ENCODE peak calls at places on chromosomes 13 and 19, in eight cellular contexts. I, J, O, M, H, X, P and N are unnamed samples. For H3K4me1, the result is how much of the 10 kb centered on the place peaks cover.

GRCh38 chr13:111292710-111293485 is 27.5 kb upstream of the TEX29 start:
- DNase-seq in H (no peak), P (no peak), J (no peak), M (no peak), O (no peak), X (no peak), I (no peak), N (no peak)

GRCh38 chr19:45099465-45100201 is 6.7 kb downstream of the PPP1R37 start:
- DNase-seq in P (no peak), M (peak), J (no peak), X (no peak), H (no peak), O (no peak), I (no peak), N (no peak)

GRCh38 chr13:73220966-73221720 is 162.3 kb downstream of the KLF5 start:
- DNase-seq in P (no peak), O (no peak), I (no peak), J (no peak), X (no peak), H (no peak), M (peak), N (no peak)

GRCh38 chr13:35767256-35767981 is 290.9 kb upstream of the MAB21L1 start:
- DNase-seq in I (no peak), M (no peak), H (no peak), X (no peak), P (no peak), J (no peak), O (no peak), N (no peak)

GRCh38 chr19:18999016-18999758 is 34.1 kb downstream of the SUGP2 start:
- DNase-seq in M (no peak), O (no peak), I (no peak), H (no peak), J (no peak), X (no peak), P (no peak), N (no peak)

GRCh38 chr13:102903659-102904407 is 58.0 kb downstream of the ERCC5 start:
- DNase-seq in X (no peak), I (no peak), O (no peak), J (no peak), M (peak), H (no peak), P (peak), N (no peak)

GRCh38 chr19:3433313-3433712 is 47.0 kb downstream of the SMIM24 start:
- DNase-seq in X (no peak), J (no peak), M (no peak), P (no peak), O (no peak), H (no peak), I (peak), N (no peak)

GRCh38 chr19:55486971-55487883 is 1.0 kb upstream of the SSC5D start:
- DNase-seq in P (peak), H (peak), I (peak), J (peak), X (no peak), M (peak), O (no peak), N (peak)

GRCh38 chr13:73079359-73079758 is 20.6 kb downstream of the KLF5 start:
- DNase-seq in O (no peak), H (no peak), X (no peak), I (no peak), J (no peak), P (no peak), M (no peak), N (no peak)

GRCh38 chr19:40907968-40908735 is 26.1 kb upstream of the CYP2A7 start:
- DNase-seq in I (peak), P (no peak), M (peak), J (no peak), H (no peak), O (peak), X (peak), N (no peak)

GRCh38 chr19:17450264-17451075 is 2.0 kb upstream of the TMEM221 start:
- DNase-seq in O (no peak), M (no peak), H (no peak), I (no peak), J (no peak), P (no peak), X (no peak), N (no peak)

GRCh38 chr19:18294467-18294864 is 13.0 kb upstream of the JUND start:
- DNase-seq in O (peak), P (no peak), H (peak), M (peak), I (no peak), J (peak), X (no peak), N (no peak)

GRCh38 chr19:14090509-14091085 is at the start of gene SAMD1:
- DNase-seq in I (peak), M (peak), X (peak), P (peak), H (peak), O (peak), J (peak), N (peak)

GRCh38 chr13:104580931-104581330 is 1514.7 kb upstream of the SLC10A2 start:
- DNase-seq in M (no peak), J (no peak), I (no peak), P (no peak), O (no peak), X (no peak), H (no peak), N (no peak)

GRCh38 chr19:5316138-5316537 is 24.5 kb downstream of the PTPRS start:
- DNase-seq in X (no peak), O (no peak), J (no peak), H (no peak), I (no peak), P (no peak), M (no peak), N (no peak)

GRCh38 chr13:52779028-52779612 is 39.5 kb upstream of the CNMD start:
- DNase-seq in O (no peak), I (no peak), P (no peak), X (no peak), H (no peak), M (no peak), J (no peak), N (no peak)

GRCh38 chr13:31207630-31208549 is 8.1 kb downstream of the B3GLCT start:
- DNase-seq in H (no peak), I (no peak), X (no peak), M (no peak), O (no peak), P (no peak), J (no peak), N (no peak)

GRCh38 chr19:10952809-10953208 is 8.0 kb upstream of the SMARCA4 start:
- DNase-seq in J (no peak), I (no peak), M (no peak), P (no peak), X (no peak), O (no peak), H (no peak), N (no peak)

GRCh38 chr19:10651821-10652220 is 2.3 kb upstream of the ILF3 start:
- DNase-seq in X (no peak), P (no peak), H (no peak), O (no peak), I (no peak), J (no peak), M (no peak), N (no peak)

GRCh38 chr13:87677334-87678234 is 6.4 kb downstream of the SLITRK5 start:
- DNase-seq in P (no peak), H (no peak), O (no peak), J (no peak), M (peak), X (peak), I (peak), N (no peak)

GRCh38 chr13:30224732-30225131 is 82.6 kb downstream of the KATNAL1 start:
- DNase-seq in O (no peak), M (no peak), I (no peak), H (no peak), X (no peak), J (no peak), P (peak), N (no peak)

GRCh38 chr13:29438772-29439171 is 156.7 kb downstream of the SLC7A1 start:
- DNase-seq in P (no peak), M (no peak), J (no peak), H (no peak), O (no peak), X (no peak), I (no peak), N (no peak)

GRCh38 chr13:72314210-72314609 is 413.2 kb downstream of the MZT1 start:
- DNase-seq in J (no peak), X (no peak), H (no peak), P (no peak), O (no peak), I (no peak), M (no peak), N (no peak)

GRCh38 chr13:90238433-90238832 is 1109.1 kb upstream of the MIR17HG start:
- DNase-seq in H (no peak), I (no peak), P (no peak), O (no peak), X (no peak), J (no peak), M (peak), N (no peak)

GRCh38 chr13:94967183-94968039 is 255.1 kb upstream of the SOX21 start:
- DNase-seq in X (peak), H (peak), O (no peak), J (no peak), I (peak), M (peak), P (peak), N (no peak)

GRCh38 chr13:36133950-36134349 is 2.8 kb upstream of the DCLK1 start:
- DNase-seq in M (no peak), P (no peak), I (no peak), O (no peak), J (no peak), X (no peak), H (no peak), N (no peak)

GRCh38 chr13:67043901-67044300 is 186.2 kb downstream of the PCDH9 start:
- DNase-seq in X (no peak), P (no peak), J (no peak), M (no peak), O (no peak), H (no peak), I (no peak), N (no peak)

GRCh38 chr13:44758595-44759221 is 182.6 kb upstream of the TSC22D1 start:
- DNase-seq in H (no peak), M (no peak), P (no peak), O (no peak), J (no peak), X (no peak), I (no peak), N (no peak)

GRCh38 chr13:42981317-42981716 is 10.7 kb downstream of the EPSTI1 start:
- DNase-seq in P (no peak), H (no peak), M (no peak), X (no peak), J (no peak), O (no peak), I (no peak), N (no peak)

GRCh38 chr19:37332839-37333238 is 38.1 kb upstream of the ZNF527 start:
- DNase-seq in P (no peak), O (no peak), I (no peak), X (no peak), H (no peak), M (no peak), J (no peak), N (no peak)

GRCh38 chr19:58021541-58022282 is 12.1 kb upstream of the ZSCAN1 start:
- DNase-seq in P (peak), O (peak), X (no peak), J (peak), H (no peak), M (peak), I (peak), N (no peak)

GRCh38 chr19:56273563-56274117 is 1.1 kb downstream of the EDDM13 start:
- DNase-seq in X (no peak), I (no peak), O (no peak), H (no peak), M (no peak), J (no peak), P (no peak), N (no peak)

GRCh38 chr19:5628919-5629481 is 6.1 kb downstream of the SAFB start:
- DNase-seq in I (no peak), J (no peak), O (no peak), H (no peak), M (no peak), P (no peak), X (no peak), N (no peak)

GRCh38 chr19:18046066-18046718 is 38.2 kb downstream of the ARRDC2 start:
- DNase-seq in J (no peak), P (no peak), I (no peak), H (no peak), O (no peak), M (no peak), X (no peak), N (no peak)

DNA sequence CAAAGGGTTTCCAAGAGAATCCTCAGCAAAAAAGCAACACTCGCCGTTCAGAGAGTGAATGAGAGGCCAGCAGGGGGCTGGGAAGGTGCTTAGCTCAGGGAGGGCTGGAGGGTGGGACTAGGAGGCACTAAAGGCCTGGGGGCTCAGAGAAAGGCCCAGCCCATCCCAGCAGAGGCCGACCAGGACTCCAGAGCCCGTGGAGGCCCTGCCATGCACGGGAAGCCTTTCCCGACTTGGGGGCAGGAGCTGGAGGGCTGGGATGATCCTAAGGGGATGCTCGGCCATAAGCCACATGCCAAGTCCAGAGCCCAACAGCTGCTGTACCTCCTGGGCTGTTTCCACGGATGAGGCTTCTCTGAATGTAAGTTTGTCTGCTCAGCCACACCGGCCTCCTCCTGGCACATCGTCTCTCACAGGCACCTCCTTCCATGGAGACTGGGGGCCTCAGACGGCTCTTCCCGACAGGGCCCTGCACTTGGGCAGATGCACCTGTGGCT is 19.5 kb downstream of the RASA3 start:
- DNase-seq in J (peak), M (peak), P (no peak), X (no peak), I (no peak), H (no peak), O (no peak), N (peak)
- TF ChIP-seq CTCF in J (no peak), M (peak), P (no peak), X (no peak), I (no peak), H (no peak), O (no peak), N (no peak)

GRCh38 chr19:50978772-50979390 is 4.8 kb downstream of the KLK7 start:
- DNase-seq in H (no peak), O (no peak), I (no peak), J (no peak), X (no peak), M (peak), P (no peak), N (no peak)
- H3K27ac ChIP-seq in H (no peak), O (no peak), I (no peak), J (no peak), X (no peak), M (no peak), P (no peak), N (no peak)

GRCh38 chr19:2142173-2142829 is 9.1 kb downstream of the AP3D1 start:
- DNase-seq in X (no peak), P (no peak), M (no peak), H (no peak), O (no peak), I (no peak), J (no peak), N (no peak)
- H3K4me1 ChIP-seq in X (under half), P (under half), M (under half), H (under half), O (under half), I (under half), J (under half), N (under half)

GRCh38 chr19:7736148-7736547 is 4.2 kb upstream of the CLEC4G start:
- DNase-seq in J (no peak), P (no peak), M (no peak), O (no peak), H (no peak), X (no peak), I (no peak), N (no peak)
- TF ChIP-seq CTCF in J (no peak), P (no peak), M (no peak), O (no peak), H (no peak), X (no peak), I (no peak), N (no peak)

DNA sequence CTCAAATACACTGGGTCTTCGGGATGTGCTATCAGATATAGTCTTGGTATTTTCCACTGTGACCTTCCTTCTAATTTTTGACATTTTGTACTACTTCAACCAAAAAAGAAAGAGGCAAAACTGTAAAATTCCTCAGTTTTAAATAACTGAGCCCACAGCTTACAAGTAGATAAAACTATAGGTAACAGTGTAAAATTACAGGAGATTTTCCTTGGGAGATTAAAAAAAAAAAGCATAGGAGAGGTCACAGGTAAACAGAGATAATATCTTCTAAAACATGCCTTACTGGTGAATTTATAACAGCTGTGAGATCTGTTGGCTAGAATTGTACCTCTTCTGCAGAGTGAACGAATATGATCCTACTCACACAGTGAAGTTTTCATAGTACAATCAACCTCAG is 7.1 kb downstream of the ZC3H13 start:
- DNase-seq in J (no peak), X (no peak), P (no peak), M (no peak), O (no peak), H (no peak), I (no peak), N (no peak)
- H3K27ac ChIP-seq in J (no peak), X (no peak), P (no peak), M (no peak), O (no peak), H (no peak), I (no peak), N (no peak)